ENCODE peak calls at places on chromosomes 6 and 20, in six cellular contexts. One of them, this sample, is unnamed.

GRCh38 chr6:128400875-128401274 is 119.5 kb downstream of the PTPRK start:
- DNase-seq in left ventricle myocardium inferior: no peak
- DNase-seq in EL: no peak
- DNase-seq in HFFc6: no peak
- DNase-seq in upper lobe of right lung: no peak
- DNase-seq in activated naive CD4-positive, alpha-beta T cell: no peak
- DNase-seq in this sample: no peak

GRCh38 chr20:31564284-31564683 is 40.8 kb upstream of the ID1 start:
- DNase-seq in HFFc6: no peak
- DNase-seq in activated naive CD4-positive, alpha-beta T cell: no peak
- DNase-seq in upper lobe of right lung: no peak
- DNase-seq in EL: no peak
- DNase-seq in left ventricle myocardium inferior: no peak
- DNase-seq in this sample: no peak

GRCh38 chr6:70686548-70687133 is 19.0 kb downstream of the SMAP1 start:
- DNase-seq in HFFc6: peak; percentile 29
- DNase-seq in EL: peak; percentile 45
- DNase-seq in upper lobe of right lung: no peak
- DNase-seq in activated naive CD4-positive, alpha-beta T cell: no peak
- DNase-seq in left ventricle myocardium inferior: no peak
- DNase-seq in this sample: peak; percentile 29

GRCh38 chr20:44207066-44207723 is 3.4 kb downstream of the OSER1 start:
- DNase-seq in left ventricle myocardium inferior: no peak
- DNase-seq in HFFc6: no peak
- DNase-seq in activated naive CD4-positive, alpha-beta T cell: no peak
- DNase-seq in EL: no peak
- DNase-seq in upper lobe of right lung: no peak
- DNase-seq in this sample: no peak

GRCh38 chr20:278607-279571 is 11.7 kb downstream of the C20orf96 start:
- DNase-seq in upper lobe of right lung: no peak
- DNase-seq in EL: no peak
- DNase-seq in activated naive CD4-positive, alpha-beta T cell: no peak
- DNase-seq in left ventricle myocardium inferior: peak; percentile 53
- DNase-seq in HFFc6: no peak
- DNase-seq in this sample: no peak

GRCh38 chr6:109237082-109237985 is 142.0 kb downstream of the CEP57L1 start:
- DNase-seq in upper lobe of right lung: no peak
- DNase-seq in left ventricle myocardium inferior: no peak
- DNase-seq in HFFc6: peak; percentile 43
- DNase-seq in EL: peak; percentile 43
- DNase-seq in activated naive CD4-positive, alpha-beta T cell: no peak
- DNase-seq in this sample: peak; percentile 18

GRCh38 chr6:111589366-111589765 is 16.3 kb downstream of the TRAF3IP2 start:
- DNase-seq in EL: peak; percentile 95
- DNase-seq in upper lobe of right lung: no peak
- DNase-seq in left ventricle myocardium inferior: no peak
- DNase-seq in activated naive CD4-positive, alpha-beta T cell: no peak
- DNase-seq in HFFc6: peak; percentile 79
- DNase-seq in this sample: no peak

GRCh38 chr20:38722708-38723068 is 1.6 kb upstream of the SLC32A1 start:
- DNase-seq in activated naive CD4-positive, alpha-beta T cell: no peak
- DNase-seq in left ventricle myocardium inferior: no peak
- DNase-seq in HFFc6: no peak
- DNase-seq in EL: no peak
- DNase-seq in upper lobe of right lung: no peak
- DNase-seq in this sample: no peak

GRCh38 chr20:52454660-52455059 is 263.1 kb upstream of the ZFP64 start:
- DNase-seq in upper lobe of right lung: no peak
- DNase-seq in HFFc6: no peak
- DNase-seq in left ventricle myocardium inferior: no peak
- DNase-seq in EL: peak; percentile 43
- DNase-seq in activated naive CD4-positive, alpha-beta T cell: no peak
- DNase-seq in this sample: no peak

GRCh38 chr20:49245921-49246740 is 26.9 kb downstream of the DDX27 start:
- DNase-seq in activated naive CD4-positive, alpha-beta T cell: no peak
- DNase-seq in upper lobe of right lung: no peak
- DNase-seq in EL: peak; percentile 57
- DNase-seq in HFFc6: peak; percentile 63
- DNase-seq in left ventricle myocardium inferior: peak; percentile 23
- DNase-seq in this sample: peak; percentile 60

GRCh38 chr6:36216559-36216958 is 20.0 kb downstream of the BRPF3 start:
- DNase-seq in left ventricle myocardium inferior: no peak
- DNase-seq in upper lobe of right lung: no peak
- DNase-seq in activated naive CD4-positive, alpha-beta T cell: no peak
- DNase-seq in HFFc6: peak; percentile 41
- DNase-seq in EL: peak; percentile 54
- DNase-seq in this sample: no peak